ENCODE peak calls at places on chromosomes 1 and 21, in six cellular contexts. One of them, this sample, is unnamed.

GRCh38 chr1:43706598-43707190 is 642 bp upstream of the ST3GAL3 start:
- DNase-seq in fibroblast of the aortic adventitia: peak; percentile 26
- DNase-seq in left cardiac atrium: no peak
- DNase-seq in GM19239: peak; percentile 22
- DNase-seq in T-cell: no peak
- DNase-seq in EL: peak; percentile 41
- DNase-seq in this sample: no peak

GRCh38 chr21:40074198-40074597 is 207.0 kb downstream of the PCP4 start:
- DNase-seq in fibroblast of the aortic adventitia: no peak
- DNase-seq in left cardiac atrium: no peak
- DNase-seq in GM19239: no peak
- DNase-seq in T-cell: no peak
- DNase-seq in EL: no peak
- DNase-seq in this sample: peak; percentile 37

GRCh38 chr21:38787461-38788274 is 18.1 kb upstream of the ETS2 start:
- DNase-seq in fibroblast of the aortic adventitia: peak; percentile 75
- DNase-seq in left cardiac atrium: no peak
- DNase-seq in GM19239: no peak
- DNase-seq in T-cell: no peak
- DNase-seq in EL: peak; percentile 85
- DNase-seq in this sample: no peak

GRCh38 chr1:100290291-100290690 is 24.3 kb downstream of the RTCA start:
- DNase-seq in fibroblast of the aortic adventitia: peak; percentile 8
- DNase-seq in left cardiac atrium: no peak
- DNase-seq in GM19239: no peak
- DNase-seq in T-cell: no peak
- DNase-seq in EL: no peak
- DNase-seq in this sample: no peak

GRCh38 chr1:59641861-59642260 is 172.9 kb upstream of the HOOK1 start:
- DNase-seq in fibroblast of the aortic adventitia: no peak
- DNase-seq in left cardiac atrium: no peak
- DNase-seq in GM19239: no peak
- DNase-seq in T-cell: no peak
- DNase-seq in EL: no peak
- DNase-seq in this sample: no peak

GRCh38 chr1:44377925-44378784 is 23.1 kb upstream of the ERI3 start:
- DNase-seq in fibroblast of the aortic adventitia: peak; percentile 65
- DNase-seq in left cardiac atrium: peak; percentile 41
- DNase-seq in GM19239: peak; percentile 16
- DNase-seq in T-cell: peak; percentile 21
- DNase-seq in EL: peak; percentile 63
- DNase-seq in this sample: peak; percentile 51

GRCh38 chr1:212531267-212531666 is 77.3 kb upstream of the ATF3 start:
- DNase-seq in fibroblast of the aortic adventitia: no peak
- DNase-seq in left cardiac atrium: no peak
- DNase-seq in GM19239: no peak
- DNase-seq in T-cell: no peak
- DNase-seq in EL: no peak
- DNase-seq in this sample: no peak

GRCh38 chr21:25171438-25171837 is 435.8 kb downstream of the MRPL39 start:
- DNase-seq in fibroblast of the aortic adventitia: peak; percentile 0
- DNase-seq in left cardiac atrium: no peak
- DNase-seq in GM19239: no peak
- DNase-seq in T-cell: no peak
- DNase-seq in EL: peak; percentile 21
- DNase-seq in this sample: no peak

GRCh38 chr1:32702599-32703478 is at the start of gene SYNC:
- DNase-seq in fibroblast of the aortic adventitia: peak; percentile 90
- DNase-seq in left cardiac atrium: peak; percentile 76
- DNase-seq in GM19239: no peak
- DNase-seq in T-cell: no peak
- DNase-seq in EL: peak; percentile 78
- DNase-seq in this sample: peak; percentile 54